ENCODE peak calls at places on chromosome 16, in seven cellular contexts. A, I, J, R, B, C and S are unnamed samples.

GRCh38 chr16:10200823-10201571 is 18.8 kb upstream of the GRIN2A start:
- DNase-seq in R (no peak), B (no peak), J (no peak), C (no peak), A (no peak), I (no peak), S (no peak)

GRCh38 chr16:85990861-85991301 is 91.9 kb downstream of the IRF8 start:
- DNase-seq in J (no peak), B (no peak), C (no peak), I (no peak), R (no peak), A (no peak), S (no peak)

GRCh38 chr16:28011223-28011622 is 52.3 kb downstream of the GSG1L start:
- DNase-seq in C (no peak), R (no peak), B (no peak), A (no peak), J (no peak), I (no peak), S (no peak)

GRCh38 chr16:79628501-79628975 is 28.0 kb upstream of the MAF start:
- DNase-seq in A (no peak), J (no peak), I (no peak), C (no peak), R (no peak), B (no peak), S (no peak)

GRCh38 chr16:15654591-15654990 is 4.5 kb downstream of the NDE1 start:
- DNase-seq in A (no peak), J (no peak), B (no peak), R (no peak), C (no peak), I (no peak), S (no peak)

GRCh38 chr16:78035012-78035411 is 12.7 kb downstream of the CLEC3A start:
- DNase-seq in I (no peak), C (no peak), R (no peak), J (no peak), B (no peak), A (no peak), S (no peak)

GRCh38 chr16:54657058-54657708 is 273.5 kb upstream of the IRX5 start:
- DNase-seq in J (no peak), A (no peak), B (no peak), C (no peak), R (peak), I (peak), S (peak)

GRCh38 chr16:11201498-11202259 is 54.3 kb downstream of the SOCS1 start:
- DNase-seq in C (no peak), J (no peak), R (peak), B (no peak), I (peak), A (peak), S (peak)

GRCh38 chr16:17994027-17994426 is 342.5 kb downstream of the NPIPA8 start:
- DNase-seq in I (no peak), B (no peak), A (no peak), J (no peak), R (no peak), C (no peak), S (no peak)

GRCh38 chr16:17273142-17273561 is 197.6 kb downstream of the XYLT1 start:
- DNase-seq in I (peak), C (no peak), A (no peak), J (no peak), B (no peak), R (no peak), S (no peak)

GRCh38 chr16:1691276-1691675 is 13.2 kb downstream of the JPT2 start:
- DNase-seq in J (no peak), R (no peak), I (no peak), B (no peak), C (no peak), A (no peak), S (no peak)

GRCh38 chr16:1690810-1691209 is 12.7 kb downstream of the JPT2 start:
- DNase-seq in R (no peak), A (no peak), I (no peak), J (no peak), B (no peak), C (no peak), S (no peak)

GRCh38 chr16:1688807-1689560 is 10.9 kb downstream of the JPT2 start:
- DNase-seq in C (no peak), B (no peak), A (no peak), J (no peak), I (peak), R (no peak), S (peak)

GRCh38 chr16:1689853-1690252 is 11.8 kb downstream of the JPT2 start:
- DNase-seq in J (no peak), A (no peak), B (no peak), C (no peak), R (no peak), I (no peak), S (no peak)

GRCh38 chr16:1687427-1688316 is 9.6 kb downstream of the JPT2 start:
- DNase-seq in R (no peak), A (no peak), B (no peak), I (no peak), C (no peak), J (no peak), S (no peak)
- TF ChIP-seq POLR2AphosphoS5 in R (no peak), A (no peak), B (no peak), I (no peak), C (no peak), J (no peak), S (no peak)

GRCh38 chr16:12225282-12225681 is 248.7 kb downstream of the SNX29 start:
- DNase-seq in R (no peak), J (no peak), A (no peak), I (no peak), C (no peak), B (no peak), S (no peak)

GRCh38 chr16:12220721-12221120 is 244.2 kb downstream of the SNX29 start:
- DNase-seq in A (no peak), B (no peak), I (no peak), C (no peak), R (no peak), J (no peak), S (no peak)

GRCh38 chr16:12217341-12217740 is 240.8 kb downstream of the SNX29 start:
- DNase-seq in I (no peak), C (no peak), A (no peak), J (no peak), R (no peak), B (no peak), S (no peak)

GRCh38 chr16:12215302-12216105 is 239.0 kb downstream of the SNX29 start:
- DNase-seq in J (no peak), R (peak), B (no peak), A (peak), C (no peak), I (no peak), S (no peak)

DNA sequence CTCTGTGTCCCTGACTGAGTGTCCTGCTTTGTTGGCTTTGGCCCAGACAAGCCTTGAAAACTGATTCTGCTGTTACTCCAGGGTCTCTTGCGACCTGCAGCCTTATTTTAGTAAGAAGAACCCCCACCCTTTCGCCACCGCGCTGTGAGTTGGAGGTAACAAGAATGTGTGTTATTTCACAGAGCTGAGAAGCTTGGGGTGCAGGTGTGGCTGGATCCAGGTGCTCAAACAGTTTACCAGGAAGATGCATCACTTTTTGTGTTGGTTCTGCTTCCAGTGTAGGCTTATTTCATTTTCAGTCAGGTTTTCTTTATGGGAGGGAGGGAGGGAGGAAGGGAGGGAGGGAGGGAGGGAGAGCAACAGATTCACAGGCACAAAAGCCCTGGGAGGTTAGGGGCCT is 243.5 kb downstream of the SNX29 start:
- DNase-seq in A (no peak), J (no peak), R (no peak), B (no peak), I (no peak), C (no peak), S (no peak)
- TF ChIP-seq CTCF in A (no peak), J (no peak), R (no peak), B (no peak), I (no peak), C (no peak), S (no peak)

DNA sequence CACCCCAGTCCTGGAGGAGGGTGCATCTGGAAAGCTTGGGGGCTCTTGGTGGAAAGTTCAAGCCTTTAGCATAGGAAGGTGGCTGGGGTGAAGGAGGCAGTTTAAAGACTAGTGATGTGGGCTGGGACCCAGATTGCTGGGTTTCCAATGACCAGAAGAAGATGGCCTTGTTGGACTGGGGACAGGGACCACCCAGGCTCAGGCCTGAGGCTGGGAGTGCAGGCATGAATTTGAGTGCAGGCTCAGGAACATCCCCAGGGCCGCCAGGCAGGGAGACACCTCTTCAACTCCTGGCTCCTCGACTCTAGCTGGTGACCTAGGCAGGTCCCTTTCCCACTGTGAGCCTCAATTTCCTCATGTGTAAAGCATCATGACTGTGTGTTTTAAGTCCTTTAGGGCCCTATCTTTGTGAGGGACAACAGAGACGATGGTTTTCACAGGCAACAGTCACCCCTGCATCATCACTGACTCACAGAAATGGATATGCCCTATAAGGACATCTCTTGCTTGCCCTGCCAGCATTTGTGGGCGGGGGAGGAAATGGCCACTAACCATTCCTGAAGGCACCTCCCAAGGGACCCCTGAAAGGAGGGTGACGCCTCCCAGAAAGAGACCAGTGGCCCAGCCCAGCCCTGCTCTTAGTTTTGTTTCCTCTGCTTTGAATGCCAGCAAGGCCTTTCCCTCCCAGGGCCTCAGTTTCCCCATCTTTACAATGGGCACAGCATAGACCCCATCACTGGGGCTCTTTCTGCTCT is 11.1 kb downstream of the NLRC5 start:
- DNase-seq in I (peak), R (no peak), A (no peak), B (no peak), J (peak), C (peak), S (peak)
- TF ChIP-seq POLR2AphosphoS5 in I (no peak), R (no peak), A (no peak), B (no peak), J (no peak), C (no peak), S (peak)

DNA sequence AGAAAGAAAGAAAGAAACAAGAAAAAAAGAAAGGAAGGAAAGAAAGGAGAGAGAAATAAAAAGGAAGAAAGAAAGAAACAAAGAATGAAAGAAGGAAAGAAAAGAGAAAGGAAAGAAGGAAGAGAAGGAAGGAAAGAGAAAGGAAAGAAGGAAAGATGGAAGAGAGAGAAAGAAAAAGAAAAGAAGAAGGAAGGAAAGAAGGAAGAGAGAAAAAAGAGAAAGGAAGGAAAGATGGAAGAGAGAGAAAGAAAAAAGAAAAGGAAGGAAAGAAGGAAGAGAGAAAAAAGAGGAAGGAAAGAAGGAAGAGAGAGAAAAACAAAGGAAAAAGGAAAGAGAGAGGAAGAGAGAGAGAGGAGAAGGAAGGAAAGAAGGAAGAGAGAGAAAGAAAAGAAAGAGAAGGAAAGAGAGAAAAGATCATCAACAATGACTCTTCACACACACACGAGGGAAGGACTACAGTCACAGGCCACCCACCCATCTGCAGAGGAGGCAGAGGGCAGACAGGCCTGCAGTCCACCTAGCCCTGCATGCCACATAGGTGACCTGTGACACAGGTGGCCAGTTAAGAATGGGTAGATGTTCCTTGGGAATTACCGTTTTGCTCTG is 23.9 kb downstream of the VWA3A start:
- DNase-seq in I (no peak), B (no peak), C (no peak), R (no peak), A (no peak), J (no peak), S (no peak)
- TF ChIP-seq CTCF in I (no peak), B (no peak), C (no peak), R (no peak), A (no peak), J (no peak), S (no peak)

GRCh38 chr16:30760577-30761426 is 1.1 kb downstream of the CFAP119 start:
- DNase-seq in A (no peak), I (no peak), J (no peak), C (no peak), B (no peak), R (no peak), S (no peak)
- TF ChIP-seq POLR2AphosphoS5 in A (no peak), I (no peak), J (no peak), C (no peak), B (no peak), R (no peak), S (no peak)

GRCh38 chr16:4101421-4102275 is 14.6 kb downstream of the ADCY9 start:
- DNase-seq in R (no peak), B (no peak), J (peak), I (no peak), C (no peak), A (no peak), S (peak)

GRCh38 chr16:4096509-4096908 is 19.7 kb downstream of the ADCY9 start:
- DNase-seq in C (no peak), A (no peak), I (no peak), B (no peak), J (no peak), R (no peak), S (no peak)

GRCh38 chr16:4094138-4094773 is 22.0 kb downstream of the ADCY9 start:
- DNase-seq in C (no peak), A (no peak), R (no peak), B (peak), I (no peak), J (no peak), S (no peak)

GRCh38 chr16:4097826-4098240 is 18.4 kb downstream of the ADCY9 start:
- DNase-seq in J (no peak), R (peak), C (no peak), A (no peak), B (peak), I (peak), S (no peak)

DNA sequence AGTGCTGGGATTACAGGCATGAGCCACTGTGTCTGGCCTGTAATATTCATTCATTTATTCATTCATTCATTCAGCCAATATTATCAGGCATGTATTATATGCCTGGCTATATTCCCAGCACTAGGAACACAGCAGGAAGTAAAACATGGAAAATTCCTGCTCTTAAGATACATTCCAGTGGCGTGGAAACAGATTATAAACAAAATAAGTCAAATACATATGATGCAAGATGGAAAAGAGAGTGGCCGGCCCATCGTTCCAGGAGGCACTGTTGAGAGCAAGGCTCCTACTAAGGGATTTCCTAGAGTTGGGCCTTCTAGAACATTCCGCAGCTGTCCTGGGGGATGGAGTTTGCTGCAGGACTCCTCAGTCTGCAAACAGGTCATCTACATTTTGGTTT is 17.7 kb downstream of the ADCY9 start:
- DNase-seq in I (no peak), J (no peak), A (no peak), R (peak), B (peak), C (no peak), S (no peak)
- TF ChIP-seq CTCF in I (no peak), J (no peak), A (no peak), R (no peak), B (no peak), C (no peak), S (no peak)

GRCh38 chr16:75559002-75559401 is 3.0 kb upstream of the TMEM231 start:
- DNase-seq in J (no peak), B (no peak), C (no peak), I (no peak), R (no peak), A (no peak), S (no peak)

GRCh38 chr16:75552951-75553350 is 3.1 kb downstream of the TMEM231 start:
- DNase-seq in J (no peak), C (no peak), A (no peak), I (no peak), R (no peak), B (no peak), S (no peak)

GRCh38 chr16:75559564-75560372 is 3.7 kb upstream of the TMEM231 start:
- DNase-seq in B (no peak), R (peak), I (no peak), C (no peak), J (no peak), A (no peak), S (no peak)

GRCh38 chr16:75555707-75556512 is at the start of gene TMEM231:
- DNase-seq in J (peak), I (no peak), C (peak), R (peak), B (peak), A (peak), S (peak)

GRCh38 chr16:75555213-75555706 is 792 bp downstream of the TMEM231 start:
- DNase-seq in C (peak), J (peak), I (peak), B (peak), R (peak), A (peak), S (peak)
- TF ChIP-seq POLR2AphosphoS5 in C (peak), J (no peak), I (peak), B (no peak), R (peak), A (peak), S (peak)

DNA sequence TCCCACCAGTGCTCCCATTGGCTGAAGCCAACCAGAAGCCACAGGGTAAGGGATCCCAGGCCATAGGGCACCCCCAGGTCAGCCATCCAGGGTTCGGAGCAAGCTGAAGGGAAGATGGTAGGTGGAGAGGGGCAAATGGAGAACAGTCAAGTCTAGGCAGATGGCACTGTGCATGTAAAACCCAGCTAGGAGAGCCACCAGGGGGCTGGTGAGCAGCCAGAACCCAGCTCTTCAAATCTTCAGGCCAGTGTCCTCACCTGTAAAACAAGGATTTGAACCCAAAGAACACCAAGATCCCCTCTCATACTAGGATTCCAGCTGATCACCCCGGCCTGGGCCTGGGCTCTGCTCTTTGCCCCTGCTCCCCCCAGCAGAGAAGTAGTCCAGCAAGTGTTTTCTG is 43.5 kb downstream of the GINS3 start:
- DNase-seq in I (no peak), R (no peak), B (no peak), A (no peak), J (no peak), C (no peak), S (no peak)
- TF ChIP-seq CTCF in I (no peak), R (peak), B (no peak), A (no peak), J (no peak), C (no peak), S (no peak)

GRCh38 chr16:3637371-3637923 is 17.0 kb upstream of the DNASE1 start:
- DNase-seq in J (no peak), B (peak), R (peak), C (peak), I (no peak), A (peak), S (peak)
- TF ChIP-seq POLR2AphosphoS5 in J (no peak), B (no peak), R (no peak), C (no peak), I (no peak), A (no peak), S (no peak)

GRCh38 chr16:1538804-1539520 is 5.5 kb downstream of the TMEM204 start:
- DNase-seq in B (no peak), I (no peak), J (no peak), R (peak), C (no peak), A (peak), S (no peak)
- TF ChIP-seq CTCF in B (no peak), I (no peak), J (no peak), R (peak), C (no peak), A (no peak), S (no peak)